ENCODE peak calls at places on chromosomes 16 and 17, in four cellular contexts. J, A, F and R are unnamed samples.

GRCh38 chr16:69406780-69407331 is 17.6 kb upstream of the CYB5B start:
- DNase-seq in J (no peak), A (no peak), F (peak), R (no peak)

GRCh38 chr17:36721560-36722120 is 120.3 kb downstream of the MRM1 start:
- DNase-seq in J (no peak), A (no peak), F (no peak), R (no peak)

GRCh38 chr16:80449332-80449731 is 91.5 kb upstream of the DYNLRB2 start:
- DNase-seq in J (no peak), A (no peak), F (no peak), R (no peak)

GRCh38 chr16:53484542-53484941 is 18.5 kb downstream of the AKTIP start:
- DNase-seq in J (no peak), A (no peak), F (no peak), R (no peak)

GRCh38 chr17:41917957-41918391 is 777 bp downstream of the ACLY start:
- DNase-seq in J (no peak), A (peak), F (peak), R (no peak)

GRCh38 chr17:61097786-61098185 is 301.9 kb upstream of the TBX2 start:
- DNase-seq in J (no peak), A (no peak), F (no peak), R (no peak)

GRCh38 chr17:63969278-63969677 is 3.4 kb downstream of the SCN4A start:
- DNase-seq in J (no peak), A (no peak), F (no peak), R (no peak)

GRCh38 chr16:65547799-65548446 is 426.1 kb upstream of the CDH11 start:
- DNase-seq in J (no peak), A (no peak), F (peak), R (no peak)

GRCh38 chr17:39196820-39197331 is 593 bp downstream of the CACNB1 start:
- DNase-seq in J (peak), A (no peak), F (peak), R (no peak)

GRCh38 chr17:39096435-39097158 is 54.8 kb downstream of the PLXDC1 start:
- DNase-seq in J (no peak), A (no peak), F (no peak), R (peak)

GRCh38 chr17:1942066-1942365 is 83.1 kb downstream of the RTN4RL1 start:
- DNase-seq in J (no peak), A (no peak), F (no peak), R (no peak)

GRCh38 chr16:85205747-85206471 is 93.6 kb upstream of the CIBAR2 start:
- DNase-seq in J (no peak), A (no peak), F (no peak), R (no peak)

GRCh38 chr17:73552300-73553088 is 91.8 kb downstream of the SDK2 start:
- DNase-seq in J (no peak), A (no peak), F (no peak), R (no peak)

GRCh38 chr16:53745753-53746258 is 41.9 kb downstream of the FTO start:
- DNase-seq in J (no peak), A (no peak), F (peak), R (no peak)

GRCh38 chr16:31200821-31201510 is 1.6 kb downstream of the PYCARD start:
- DNase-seq in J (no peak), A (no peak), F (no peak), R (no peak)
- TF ChIP-seq CTCF in J (peak), A (no peak), F (no peak), R (peak)

GRCh38 chr16:49842972-49843371 is 12.9 kb downstream of the ZNF423 start:
- DNase-seq in J (no peak), A (no peak), F (no peak), R (no peak)

GRCh38 chr16:49848530-49848929 is 7.4 kb downstream of the ZNF423 start:
- DNase-seq in J (no peak), A (no peak), F (no peak), R (no peak)

GRCh38 chr16:49843758-49844157 is 12.2 kb downstream of the ZNF423 start:
- DNase-seq in J (no peak), A (no peak), F (no peak), R (no peak)

GRCh38 chr16:49846800-49847199 is 9.1 kb downstream of the ZNF423 start:
- DNase-seq in J (no peak), A (no peak), F (no peak), R (no peak)

DNA sequence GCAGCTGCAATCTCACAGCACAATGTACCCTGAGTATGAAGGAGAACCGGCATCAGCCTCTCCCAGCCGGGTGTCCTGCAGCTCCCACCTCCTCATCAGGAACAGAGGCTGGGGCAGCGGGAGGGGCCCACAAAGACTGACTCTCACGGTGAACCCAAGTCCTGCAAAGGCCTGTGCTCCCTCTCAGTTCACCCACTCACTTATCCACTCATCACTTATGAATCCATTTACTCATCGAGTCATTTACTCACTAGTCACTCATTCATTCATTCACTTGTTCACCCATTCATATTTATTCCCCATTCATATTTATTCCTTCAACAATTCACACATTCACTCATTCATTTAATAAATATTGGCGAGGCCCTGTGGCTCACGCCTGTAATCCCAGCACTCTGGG is 11.5 kb downstream of the ZNF423 start:
- DNase-seq in J (no peak), A (no peak), F (peak), R (no peak)
- TF ChIP-seq CTCF in J (no peak), A (no peak), F (no peak), R (no peak)

GRCh38 chr17:9292563-9292941 is 271.2 kb downstream of the NTN1 start:
- DNase-seq in J (no peak), A (no peak), F (no peak), R (no peak)
- TF ChIP-seq CTCF in J (no peak), A (no peak), F (no peak), R (no peak)

GRCh38 chr17:45317113-45317820 is 447 bp upstream of the MAP3K14 start:
- DNase-seq in J (peak), A (peak), F (peak), R (peak)
- TF ChIP-seq CTCF in J (peak), A (no peak), F (no peak), R (no peak)

GRCh38 chr17:37740861-37741260 is 4.0 kb downstream of the HNF1B start:
- DNase-seq in J (no peak), A (no peak), F (no peak), R (no peak)

GRCh38 chr17:37735165-37735564 is 9.7 kb downstream of the HNF1B start:
- DNase-seq in J (no peak), A (no peak), F (peak), R (no peak)

GRCh38 chr17:37737971-37738370 is 6.9 kb downstream of the HNF1B start:
- DNase-seq in J (no peak), A (no peak), F (no peak), R (no peak)

GRCh38 chr17:37736428-37736827 is 8.4 kb downstream of the HNF1B start:
- DNase-seq in J (no peak), A (no peak), F (no peak), R (no peak)

GRCh38 chr17:37737081-37737480 is 7.8 kb downstream of the HNF1B start:
- DNase-seq in J (no peak), A (no peak), F (no peak), R (no peak)
- TF ChIP-seq CTCF in J (no peak), A (peak), F (no peak), R (peak)

GRCh38 chr17:28895794-28896447 is 1.6 kb downstream of the FLOT2 start:
- DNase-seq in J (no peak), A (no peak), F (no peak), R (no peak)

GRCh38 chr17:28897769-28898259 is 281 bp upstream of the FLOT2 start:
- DNase-seq in J (no peak), A (no peak), F (no peak), R (no peak)

GRCh38 chr17:28898261-28898955 is 875 bp upstream of the FLOT2 start:
- DNase-seq in J (no peak), A (no peak), F (no peak), R (no peak)

GRCh38 chr17:28896491-28896883 is 1.0 kb downstream of the FLOT2 start:
- DNase-seq in J (no peak), A (no peak), F (no peak), R (no peak)

GRCh38 chr17:28896884-28897768 is at the start of gene FLOT2:
- DNase-seq in J (peak), A (peak), F (peak), R (no peak)
- TF ChIP-seq CTCF in J (peak), A (peak), F (no peak), R (no peak)